ENCODE peak calls at places on chromosomes 13 and 19, in four cellular contexts. One of them, this sample, is unnamed.

GRCh38 chr19:17419154-17419490 is 725 bp upstream of the MVB12A start:
- DNase-seq in CD8-positive, alpha-beta T cell: no peak
- DNase-seq in AG09309: no peak
- DNase-seq in cardiac muscle cell: no peak
- DNase-seq in this sample: no peak

GRCh38 chr19:46830864-46831263 is 19.8 kb downstream of the AP2S1 start:
- DNase-seq in cardiac muscle cell: no peak
- DNase-seq in AG09309: no peak
- DNase-seq in CD8-positive, alpha-beta T cell: no peak
- DNase-seq in this sample: no peak

GRCh38 chr19:14370169-14370998 is 10.9 kb upstream of the ADGRE5 start:
- DNase-seq in cardiac muscle cell: no peak
- DNase-seq in AG09309: no peak
- DNase-seq in CD8-positive, alpha-beta T cell: no peak
- DNase-seq in this sample: no peak

GRCh38 chr13:95714142-95714832 is 37.3 kb downstream of the DNAJC3 start:
- DNase-seq in CD8-positive, alpha-beta T cell: no peak
- DNase-seq in cardiac muscle cell: peak
- DNase-seq in AG09309: peak
- DNase-seq in this sample: no peak

GRCh38 chr19:41431426-41432386 is 4.5 kb upstream of the B3GNT8 start:
- DNase-seq in cardiac muscle cell: peak
- DNase-seq in AG09309: no peak
- DNase-seq in CD8-positive, alpha-beta T cell: no peak
- DNase-seq in this sample: no peak

GRCh38 chr19:55383789-55384575 is at the start of gene TMEM238:
- DNase-seq in AG09309: no peak
- DNase-seq in cardiac muscle cell: peak
- DNase-seq in CD8-positive, alpha-beta T cell: peak
- DNase-seq in this sample: peak

GRCh38 chr19:30896551-30896950 is 452.7 kb downstream of the TSHZ3 start:
- DNase-seq in cardiac muscle cell: no peak
- DNase-seq in AG09309: no peak
- DNase-seq in CD8-positive, alpha-beta T cell: no peak
- DNase-seq in this sample: peak

GRCh38 chr13:59266478-59267063 is 897.2 kb downstream of the DIAPH3 start:
- DNase-seq in CD8-positive, alpha-beta T cell: no peak
- DNase-seq in AG09309: no peak
- DNase-seq in cardiac muscle cell: peak
- DNase-seq in this sample: no peak

GRCh38 chr19:30132312-30133075 is 190.5 kb downstream of the URI1 start:
- DNase-seq in AG09309: no peak
- DNase-seq in CD8-positive, alpha-beta T cell: no peak
- DNase-seq in cardiac muscle cell: no peak
- DNase-seq in this sample: peak

GRCh38 chr19:16462757-16463250 is 9.0 kb downstream of the EPS15L1 start:
- DNase-seq in cardiac muscle cell: no peak
- DNase-seq in AG09309: no peak
- DNase-seq in CD8-positive, alpha-beta T cell: no peak
- DNase-seq in this sample: no peak

GRCh38 chr13:31044658-31045620 is 112.5 kb downstream of the TEX26 start:
- DNase-seq in CD8-positive, alpha-beta T cell: no peak
- DNase-seq in cardiac muscle cell: no peak
- DNase-seq in AG09309: no peak
- DNase-seq in this sample: no peak

GRCh38 chr13:31043891-31044657 is 111.6 kb downstream of the TEX26 start:
- DNase-seq in cardiac muscle cell: peak
- DNase-seq in CD8-positive, alpha-beta T cell: peak
- DNase-seq in AG09309: peak
- DNase-seq in this sample: peak

GRCh38 chr13:31038834-31039552 is 106.5 kb downstream of the TEX26 start:
- DNase-seq in AG09309: peak
- DNase-seq in CD8-positive, alpha-beta T cell: no peak
- DNase-seq in cardiac muscle cell: peak
- DNase-seq in this sample: no peak

GRCh38 chr13:31042501-31043165 is 110.2 kb downstream of the TEX26 start:
- DNase-seq in CD8-positive, alpha-beta T cell: no peak
- DNase-seq in AG09309: no peak
- DNase-seq in cardiac muscle cell: no peak
- DNase-seq in this sample: no peak

GRCh38 chr13:31042084-31042483 is 109.6 kb downstream of the TEX26 start:
- DNase-seq in AG09309: no peak
- DNase-seq in cardiac muscle cell: no peak
- DNase-seq in CD8-positive, alpha-beta T cell: no peak
- DNase-seq in this sample: no peak
- H3K4me3 ChIP-seq in AG09309: no peak
- H3K4me3 ChIP-seq in cardiac muscle cell: no peak
- H3K4me3 ChIP-seq in CD8-positive, alpha-beta T cell: no peak
- H3K4me3 ChIP-seq in this sample: no peak

GRCh38 chr13:113179374-113180230 is 21.2 kb downstream of the PROZ start:
- DNase-seq in cardiac muscle cell: no peak
- DNase-seq in AG09309: no peak
- DNase-seq in CD8-positive, alpha-beta T cell: no peak
- DNase-seq in this sample: peak

GRCh38 chr13:113178896-113179167 is 20.4 kb downstream of the PROZ start:
- DNase-seq in cardiac muscle cell: no peak
- DNase-seq in CD8-positive, alpha-beta T cell: no peak
- DNase-seq in AG09309: no peak
- DNase-seq in this sample: no peak

GRCh38 chr13:113176822-113177221 is 18.4 kb downstream of the PROZ start:
- DNase-seq in CD8-positive, alpha-beta T cell: no peak
- DNase-seq in AG09309: no peak
- DNase-seq in cardiac muscle cell: no peak
- DNase-seq in this sample: no peak

GRCh38 chr13:113176292-113176691 is 17.8 kb downstream of the PROZ start:
- DNase-seq in AG09309: no peak
- DNase-seq in cardiac muscle cell: no peak
- DNase-seq in CD8-positive, alpha-beta T cell: no peak
- DNase-seq in this sample: no peak

GRCh38 chr13:113178070-113178895 is 19.8 kb downstream of the PROZ start:
- DNase-seq in CD8-positive, alpha-beta T cell: no peak
- DNase-seq in AG09309: peak
- DNase-seq in cardiac muscle cell: peak
- DNase-seq in this sample: no peak
- H3K4me3 ChIP-seq in CD8-positive, alpha-beta T cell: no peak
- H3K4me3 ChIP-seq in AG09309: no peak
- H3K4me3 ChIP-seq in cardiac muscle cell: no peak
- H3K4me3 ChIP-seq in this sample: no peak

DNA sequence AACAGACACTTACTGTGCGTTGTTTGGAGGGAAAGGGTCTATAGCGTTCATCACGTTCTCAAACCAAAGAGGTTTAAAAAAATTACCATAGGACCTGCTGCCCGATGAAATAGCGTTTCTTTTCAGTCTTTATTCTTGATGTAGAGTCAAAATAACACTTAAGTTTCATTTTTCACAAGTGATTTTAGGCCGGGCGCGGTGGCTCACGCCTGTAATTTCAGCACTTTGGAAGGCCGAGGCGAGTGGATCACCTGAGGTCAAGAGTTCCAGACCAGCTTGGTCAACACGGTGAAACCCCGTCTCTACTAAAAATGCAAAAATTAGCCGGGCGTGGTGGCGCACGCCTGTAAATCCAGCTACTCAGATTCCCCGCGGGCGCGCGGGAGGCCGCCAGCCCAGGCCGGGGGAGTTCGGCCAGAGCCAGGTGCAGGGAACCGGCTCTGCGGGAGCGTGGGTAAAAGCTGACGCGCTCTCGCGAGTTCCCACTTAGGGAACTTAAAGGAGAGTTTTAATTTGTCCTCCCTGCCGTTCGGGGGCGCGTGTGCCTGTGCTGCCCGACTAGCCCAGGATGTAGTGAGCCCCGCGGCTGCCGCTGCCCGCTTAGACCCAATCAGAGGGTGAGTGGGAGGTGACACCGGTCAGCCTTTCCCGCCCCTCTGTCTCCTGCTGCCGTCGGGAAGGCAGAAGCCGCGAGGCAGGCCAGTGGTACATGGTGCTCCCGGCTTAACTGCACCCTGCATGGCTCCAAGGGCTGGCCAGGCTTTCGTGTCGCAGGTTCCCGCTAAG is 35.8 kb upstream of the NEK3 start:
- DNase-seq in AG09309: no peak
- DNase-seq in cardiac muscle cell: peak
- DNase-seq in CD8-positive, alpha-beta T cell: peak
- DNase-seq in this sample: peak
- H3K4me3 ChIP-seq in AG09309: peak
- H3K4me3 ChIP-seq in cardiac muscle cell: no peak
- H3K4me3 ChIP-seq in CD8-positive, alpha-beta T cell: peak
- H3K4me3 ChIP-seq in this sample: peak

GRCh38 chr19:52897149-52897935 is at the start of gene ZNF320:
- DNase-seq in CD8-positive, alpha-beta T cell: peak
- DNase-seq in AG09309: peak
- DNase-seq in cardiac muscle cell: peak
- DNase-seq in this sample: peak

GRCh38 chr19:52898101-52898500 is 666 bp upstream of the ZNF320 start:
- DNase-seq in CD8-positive, alpha-beta T cell: no peak
- DNase-seq in cardiac muscle cell: no peak
- DNase-seq in AG09309: no peak
- DNase-seq in this sample: peak

GRCh38 chr19:52891336-52891735 is 6.1 kb downstream of the ZNF320 start:
- DNase-seq in CD8-positive, alpha-beta T cell: no peak
- DNase-seq in cardiac muscle cell: no peak
- DNase-seq in AG09309: no peak
- DNase-seq in this sample: no peak

GRCh38 chr19:52901842-52902241 is 4.4 kb upstream of the ZNF320 start:
- DNase-seq in CD8-positive, alpha-beta T cell: no peak
- DNase-seq in AG09309: no peak
- DNase-seq in cardiac muscle cell: no peak
- DNase-seq in this sample: no peak

GRCh38 chr19:52896431-52897148 is 845 bp downstream of the ZNF320 start:
- DNase-seq in cardiac muscle cell: peak
- DNase-seq in CD8-positive, alpha-beta T cell: no peak
- DNase-seq in AG09309: no peak
- DNase-seq in this sample: peak
- H3K4me3 ChIP-seq in cardiac muscle cell: peak
- H3K4me3 ChIP-seq in CD8-positive, alpha-beta T cell: peak
- H3K4me3 ChIP-seq in AG09309: peak
- H3K4me3 ChIP-seq in this sample: peak

GRCh38 chr19:36265856-36266374 is 51.0 kb downstream of the ZNF146 start:
- DNase-seq in CD8-positive, alpha-beta T cell: no peak
- DNase-seq in AG09309: no peak
- DNase-seq in cardiac muscle cell: no peak
- DNase-seq in this sample: peak
- H3K4me3 ChIP-seq in CD8-positive, alpha-beta T cell: no peak
- H3K4me3 ChIP-seq in AG09309: no peak
- H3K4me3 ChIP-seq in cardiac muscle cell: no peak
- H3K4me3 ChIP-seq in this sample: no peak